ENCODE peak calls at places on chromosome 17, in five cellular contexts. One of them, this sample, is unnamed.

GRCh38 chr17:80195671-80196529 is 24.2 kb downstream of the SGSH start:
- DNase-seq in GM06990: no peak
- DNase-seq in lower leg skin: no peak
- DNase-seq in fibroblast of villous mesenchyme: no peak
- DNase-seq in HFF-Myc: no peak
- DNase-seq in this sample: peak

GRCh38 chr17:61404702-61405046 is 5.0 kb downstream of the TBX2 start:
- DNase-seq in GM06990: no peak
- DNase-seq in lower leg skin: no peak
- DNase-seq in fibroblast of villous mesenchyme: no peak
- DNase-seq in HFF-Myc: no peak
- DNase-seq in this sample: no peak

GRCh38 chr17:29597361-29598172 is 4.6 kb downstream of the ANKRD13B start:
- DNase-seq in GM06990: no peak
- DNase-seq in lower leg skin: no peak
- DNase-seq in fibroblast of villous mesenchyme: no peak
- DNase-seq in HFF-Myc: no peak
- DNase-seq in this sample: no peak

GRCh38 chr17:54455251-54455868 is 445.3 kb upstream of the TOM1L1 start:
- DNase-seq in GM06990: no peak
- DNase-seq in lower leg skin: no peak
- DNase-seq in fibroblast of villous mesenchyme: no peak
- DNase-seq in HFF-Myc: no peak
- DNase-seq in this sample: no peak

GRCh38 chr17:66915204-66915611 is 49.3 kb upstream of the CACNG4 start:
- DNase-seq in GM06990: no peak
- DNase-seq in lower leg skin: no peak
- DNase-seq in fibroblast of villous mesenchyme: peak
- DNase-seq in HFF-Myc: no peak
- DNase-seq in this sample: peak

GRCh38 chr17:77421635-77421982 is 280.8 kb downstream of the SEC14L1 start:
- DNase-seq in GM06990: no peak
- DNase-seq in lower leg skin: no peak
- DNase-seq in fibroblast of villous mesenchyme: no peak
- DNase-seq in HFF-Myc: no peak
- DNase-seq in this sample: no peak

GRCh38 chr17:31596382-31597323 is 205.2 kb downstream of the RAB11FIP4 start:
- DNase-seq in GM06990: peak
- DNase-seq in lower leg skin: peak
- DNase-seq in fibroblast of villous mesenchyme: peak
- DNase-seq in HFF-Myc: peak
- DNase-seq in this sample: peak

GRCh38 chr17:64005734-64006167 is 7.6 kb downstream of the PRR29 start:
- DNase-seq in GM06990: no peak
- DNase-seq in lower leg skin: no peak
- DNase-seq in fibroblast of villous mesenchyme: no peak
- DNase-seq in HFF-Myc: no peak
- DNase-seq in this sample: no peak

GRCh38 chr17:74337834-74338500 is 11.9 kb downstream of the KIF19 start:
- DNase-seq in GM06990: no peak
- DNase-seq in lower leg skin: no peak
- DNase-seq in fibroblast of villous mesenchyme: no peak
- DNase-seq in HFF-Myc: no peak
- DNase-seq in this sample: no peak

GRCh38 chr17:17963066-17963465 is 9.1 kb downstream of the TOM1L2 start:
- DNase-seq in GM06990: no peak
- DNase-seq in lower leg skin: no peak
- DNase-seq in fibroblast of villous mesenchyme: no peak
- DNase-seq in HFF-Myc: no peak
- DNase-seq in this sample: no peak

GRCh38 chr17:17960500-17961050 is 11.6 kb downstream of the TOM1L2 start:
- DNase-seq in GM06990: no peak
- DNase-seq in lower leg skin: no peak
- DNase-seq in fibroblast of villous mesenchyme: no peak
- DNase-seq in HFF-Myc: no peak
- DNase-seq in this sample: no peak

GRCh38 chr17:17957584-17957916 is 14.7 kb downstream of the TOM1L2 start:
- DNase-seq in GM06990: no peak
- DNase-seq in lower leg skin: no peak
- DNase-seq in fibroblast of villous mesenchyme: no peak
- DNase-seq in HFF-Myc: no peak
- DNase-seq in this sample: no peak

GRCh38 chr17:17963694-17964436 is 8.3 kb downstream of the TOM1L2 start:
- DNase-seq in GM06990: no peak
- DNase-seq in lower leg skin: no peak
- DNase-seq in fibroblast of villous mesenchyme: peak
- DNase-seq in HFF-Myc: no peak
- DNase-seq in this sample: no peak

DNA sequence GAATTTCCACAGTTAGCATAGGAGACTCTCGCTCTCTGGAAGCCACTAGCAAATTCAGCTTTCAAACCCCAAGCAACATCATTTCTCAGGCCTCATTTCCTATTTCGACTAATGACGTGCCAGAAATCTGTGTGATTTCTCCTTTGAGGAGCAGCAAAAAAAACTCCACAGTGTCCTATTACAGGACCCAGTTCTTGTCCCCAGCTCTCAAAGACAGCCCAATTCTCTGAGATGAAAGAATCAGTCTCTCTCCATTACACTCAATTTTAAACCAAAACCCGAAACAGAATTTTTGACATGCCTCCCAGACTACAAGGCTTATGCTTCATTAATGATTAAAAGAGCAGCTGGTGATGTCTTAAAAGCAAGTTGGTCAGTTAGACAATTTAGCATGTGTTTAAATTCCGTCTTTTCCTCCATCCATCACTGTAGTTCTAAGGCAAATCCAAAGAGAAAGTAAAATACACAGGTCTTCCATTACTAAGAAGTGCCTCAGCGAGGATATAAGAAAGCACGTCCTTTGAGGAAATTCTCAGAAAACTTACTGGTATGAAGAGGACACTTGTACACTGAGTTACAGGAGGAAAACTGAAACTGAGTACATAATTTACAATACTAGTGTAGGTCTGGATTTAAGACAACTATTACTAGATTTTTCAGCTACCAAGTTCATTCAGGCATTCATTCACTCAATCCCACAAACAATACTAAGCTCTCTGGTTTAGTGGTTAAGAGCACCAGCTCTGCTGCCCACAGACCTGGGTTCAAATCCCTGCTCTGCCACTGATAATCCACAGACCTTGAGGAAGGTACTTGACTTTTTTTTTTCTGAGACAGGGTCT is 12.5 kb downstream of the TOM1L2 start:
- DNase-seq in GM06990: peak
- DNase-seq in lower leg skin: no peak
- DNase-seq in fibroblast of villous mesenchyme: peak
- DNase-seq in HFF-Myc: no peak
- DNase-seq in this sample: peak
- H3K4me3 ChIP-seq in GM06990: peak
- H3K4me3 ChIP-seq in lower leg skin: no peak
- H3K4me3 ChIP-seq in fibroblast of villous mesenchyme: peak
- H3K4me3 ChIP-seq in HFF-Myc: peak
- H3K4me3 ChIP-seq in this sample: peak

DNA sequence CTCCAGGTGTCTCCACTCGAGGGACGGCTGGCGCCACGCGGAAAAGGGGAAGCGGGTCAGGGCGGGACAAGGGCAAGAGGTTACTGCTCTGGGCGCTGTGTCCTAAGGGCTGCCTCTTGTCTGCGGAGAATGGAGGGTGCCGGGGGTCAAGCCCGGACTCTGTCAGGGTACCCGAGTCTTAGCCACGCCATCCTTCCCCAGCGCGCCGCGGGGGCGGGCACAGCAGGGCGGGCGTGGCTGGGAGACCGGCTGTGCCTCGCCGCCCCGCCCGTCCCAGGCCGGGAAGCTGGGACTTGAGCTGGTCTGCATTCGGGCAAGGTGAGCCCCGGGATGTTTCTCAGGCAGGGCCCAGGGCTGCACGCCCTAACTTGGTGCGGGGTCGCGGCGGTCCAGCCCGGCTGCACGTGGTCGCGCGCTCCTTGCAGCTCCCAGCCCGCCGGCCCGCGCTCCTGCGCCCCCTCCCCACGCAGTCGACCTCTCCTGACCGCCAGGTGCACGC is 6.2 kb upstream of the ACTG1 start:
- DNase-seq in GM06990: peak
- DNase-seq in lower leg skin: no peak
- DNase-seq in fibroblast of villous mesenchyme: no peak
- DNase-seq in HFF-Myc: no peak
- DNase-seq in this sample: no peak
- H3K4me3 ChIP-seq in GM06990: peak
- H3K4me3 ChIP-seq in lower leg skin: peak
- H3K4me3 ChIP-seq in fibroblast of villous mesenchyme: peak
- H3K4me3 ChIP-seq in HFF-Myc: peak
- H3K4me3 ChIP-seq in this sample: peak

GRCh38 chr17:81517339-81518112 is 4.9 kb upstream of the ACTG1 start:
- DNase-seq in GM06990: peak
- DNase-seq in lower leg skin: no peak
- DNase-seq in fibroblast of villous mesenchyme: peak
- DNase-seq in HFF-Myc: no peak
- DNase-seq in this sample: no peak
- H3K4me3 ChIP-seq in GM06990: peak
- H3K4me3 ChIP-seq in lower leg skin: no peak
- H3K4me3 ChIP-seq in fibroblast of villous mesenchyme: peak
- H3K4me3 ChIP-seq in HFF-Myc: no peak
- H3K4me3 ChIP-seq in this sample: no peak

GRCh38 chr17:49231563-49231894 is 942 bp upstream of the PHOSPHO1 start:
- DNase-seq in GM06990: no peak
- DNase-seq in lower leg skin: no peak
- DNase-seq in fibroblast of villous mesenchyme: no peak
- DNase-seq in HFF-Myc: no peak
- DNase-seq in this sample: no peak
- H3K4me3 ChIP-seq in GM06990: peak
- H3K4me3 ChIP-seq in lower leg skin: no peak
- H3K4me3 ChIP-seq in fibroblast of villous mesenchyme: no peak
- H3K4me3 ChIP-seq in HFF-Myc: no peak
- H3K4me3 ChIP-seq in this sample: no peak

DNA sequence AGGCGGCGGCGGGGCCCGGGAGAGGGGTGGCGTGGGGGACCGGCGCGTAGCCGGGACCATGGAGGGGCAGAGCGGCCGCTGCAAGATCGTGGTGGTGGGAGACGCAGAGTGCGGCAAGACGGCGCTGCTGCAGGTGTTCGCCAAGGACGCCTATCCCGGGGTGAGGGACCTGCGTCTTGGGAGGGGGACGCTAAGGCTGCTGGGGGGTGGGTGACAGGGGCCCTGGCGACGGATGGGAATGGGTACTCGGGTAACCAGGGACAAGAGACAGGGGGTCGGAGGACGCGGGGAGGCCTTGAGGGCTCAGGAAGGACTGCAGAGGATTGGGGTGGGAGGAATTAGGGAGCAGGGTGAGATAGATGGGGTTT is 243 bp downstream of the RND2 start:
- DNase-seq in GM06990: no peak
- DNase-seq in lower leg skin: no peak
- DNase-seq in fibroblast of villous mesenchyme: no peak
- DNase-seq in HFF-Myc: no peak
- DNase-seq in this sample: no peak
- H3K4me3 ChIP-seq in GM06990: no peak
- H3K4me3 ChIP-seq in lower leg skin: no peak
- H3K4me3 ChIP-seq in fibroblast of villous mesenchyme: peak
- H3K4me3 ChIP-seq in HFF-Myc: peak
- H3K4me3 ChIP-seq in this sample: peak